ENCODE peak calls at places on chromosomes 3 and 15, in six cellular contexts. T is PC-9, C is hepatocyte, I is mammary epithelial cell, P is A673, O is fibroblast of lung. J is an unnamed sample.
A peak's percentile ranks its signal among the peaks of the same experiment; 100 is the strongest.

GRCh38 chr15:31256385-31257265 is 70.0 kb upstream of the KLF13 start:
- DNase-seq in T (no peak), O (no peak), I (no peak), P (no peak), C (no peak), J (no peak)

GRCh38 chr3:99901200-99901926 is 83.7 kb downstream of the CMSS1 start:
- DNase-seq in T (peak; percentile 55), I (peak; percentile 94), P (peak; percentile 71), C (peak; percentile 33), O (peak; percentile 87), J (peak; percentile 92)

GRCh38 chr3:12719984-12720656 is 38.9 kb downstream of the TMEM40 start:
- DNase-seq in I (peak; percentile 72), C (peak; percentile 93), T (peak; percentile 69), O (peak; percentile 77), P (peak; percentile 84), J (peak; percentile 93)

GRCh38 chr3:187799942-187800637 is 54.8 kb upstream of the BCL6 start:
- DNase-seq in C (no peak), P (no peak), O (no peak), I (no peak), T (no peak), J (peak; percentile 19)

GRCh38 chr15:87227846-87228245 is 1028.7 kb downstream of the NTRK3 start:
- DNase-seq in P (no peak), O (peak; percentile 86), T (no peak), C (no peak), I (no peak), J (no peak)

GRCh38 chr3:13880811-13881156 is 913 bp upstream of the WNT7A start:
- DNase-seq in O (no peak), I (no peak), C (peak; percentile 37), P (no peak), T (no peak), J (no peak)

GRCh38 chr3:12582730-12583129 is 25.8 kb downstream of the MKRN2 start:
- DNase-seq in O (no peak), I (no peak), T (no peak), P (no peak), C (no peak), J (no peak)

GRCh38 chr3:23377928-23378672 is 175.0 kb downstream of the UBE2E2 start:
- DNase-seq in T (no peak), I (no peak), P (no peak), C (no peak), O (no peak), J (no peak)

GRCh38 chr15:91853501-91853967 is at the start of gene SLCO3A1:
- DNase-seq in P (peak; percentile 61), C (peak; percentile 65), O (peak; percentile 57), T (peak; percentile 77), I (peak; percentile 72), J (peak; percentile 72)

GRCh38 chr3:107689355-107689754 is 166.6 kb downstream of the BBX start:
- DNase-seq in O (no peak), C (no peak), T (no peak), P (no peak), I (peak; percentile 41), J (no peak)

GRCh38 chr3:143067201-143067600 is 52.4 kb upstream of the CHST2 start:
- DNase-seq in I (no peak), P (no peak), C (no peak), O (no peak), T (no peak), J (peak; percentile 58)

GRCh38 chr15:43873651-43874050 is 46.8 kb downstream of the WDR76 start:
- DNase-seq in C (no peak), T (no peak), I (no peak), O (no peak), P (no peak), J (no peak)

GRCh38 chr3:9279959-9280358 is 30.5 kb upstream of the SRGAP3 start:
- DNase-seq in C (peak; percentile 17), T (no peak), P (no peak), I (peak; percentile 45), O (peak; percentile 66), J (peak; percentile 66)

GRCh38 chr15:100175406-100176114 is 166.2 kb downstream of the ADAMTS17 start:
- DNase-seq in C (no peak), I (no peak), P (no peak), T (no peak), O (no peak), J (no peak)

GRCh38 chr3:49255112-49255511 is 21.9 kb downstream of the C3orf62 start:
- DNase-seq in P (no peak), T (no peak), I (peak; percentile 21), O (peak; percentile 23), C (no peak), J (no peak)

GRCh38 chr3:79516795-79517194 is 251.0 kb downstream of the ROBO1 start:
- DNase-seq in I (peak; percentile 14), T (no peak), O (peak; percentile 41), P (no peak), C (no peak), J (peak; percentile 9)

GRCh38 chr3:14549256-14549931 is 9.3 kb upstream of the GRIP2 start:
- DNase-seq in O (peak; percentile 14), P (peak; percentile 52), T (no peak), I (no peak), C (no peak), J (peak; percentile 59)

GRCh38 chr3:64612916-64613526 is 74.8 kb downstream of the ADAMTS9 start:
- DNase-seq in I (no peak), T (peak; percentile 32), P (no peak), O (peak; percentile 23), C (peak; percentile 13), J (no peak)

GRCh38 chr15:66670698-66671580 is 31.1 kb upstream of the SMAD6 start:
- DNase-seq in I (peak; percentile 68), P (peak; percentile 28), C (peak; percentile 79), T (peak; percentile 80), O (no peak), J (no peak)

GRCh38 chr3:143363276-143363675 is 243.7 kb downstream of the CHST2 start:
- DNase-seq in I (peak; percentile 44), C (no peak), O (peak; percentile 82), P (no peak), T (no peak), J (no peak)

GRCh38 chr3:124256156-124256555 is 264.2 kb upstream of the ROPN1 start:
- DNase-seq in O (no peak), P (no peak), T (no peak), I (peak; percentile 30), C (no peak), J (no peak)

GRCh38 chr3:12813967-12814366 is 17.5 kb downstream of the CAND2 start:
- DNase-seq in T (no peak), C (no peak), P (no peak), I (no peak), O (no peak), J (no peak)

GRCh38 chr3:177466076-177466475 is 268.8 kb upstream of the TBL1XR1 start:
- DNase-seq in P (no peak), I (no peak), T (no peak), C (no peak), O (peak; percentile 63), J (peak; percentile 42)

GRCh38 chr3:62601238-62601856 is 228.0 kb upstream of the FEZF2 start:
- DNase-seq in P (peak; percentile 20), I (peak; percentile 81), C (no peak), T (no peak), O (peak; percentile 80), J (peak; percentile 89)

GRCh38 chr3:129060276-129061076 is at the start of gene GP9:
- DNase-seq in O (no peak), P (no peak), I (no peak), T (no peak), C (no peak), J (no peak)

GRCh38 chr3:65877160-65877559 is 161.6 kb downstream of the MAGI1 start:
- DNase-seq in C (no peak), T (no peak), O (no peak), I (peak; percentile 68), P (no peak), J (peak; percentile 61)

GRCh38 chr3:184332370-184333090 is 4.9 kb upstream of the FAM131A start:
- DNase-seq in C (no peak), I (peak; percentile 92), T (peak; percentile 67), O (peak; percentile 96), P (no peak), J (peak; percentile 95)

GRCh38 chr15:95176794-95177577 is 945.6 kb downstream of the MCTP2 start:
- DNase-seq in P (peak; percentile 12), O (no peak), I (no peak), T (no peak), C (no peak), J (no peak)
- H3K27me3 ChIP-seq in P (no peaks in the 10 kb centered on the region), O (no peaks in the 10 kb centered on the region), I (no peaks in the 10 kb centered on the region), T (no peaks in the 10 kb centered on the region), C (no peaks in the 10 kb centered on the region), J (no peaks in the 10 kb centered on the region)

GRCh38 chr3:27720899-27721716 is 1.0 kb downstream of the EOMES start:
- DNase-seq in I (peak; percentile 68), O (no peak), T (no peak), P (no peak), C (no peak), J (peak; percentile 24)
- TF ChIP-seq EZH2 in I (no peak), O (peak; percentile 95), T (no peak), P (no peak), C (no peak), J (no peak)

DNA sequence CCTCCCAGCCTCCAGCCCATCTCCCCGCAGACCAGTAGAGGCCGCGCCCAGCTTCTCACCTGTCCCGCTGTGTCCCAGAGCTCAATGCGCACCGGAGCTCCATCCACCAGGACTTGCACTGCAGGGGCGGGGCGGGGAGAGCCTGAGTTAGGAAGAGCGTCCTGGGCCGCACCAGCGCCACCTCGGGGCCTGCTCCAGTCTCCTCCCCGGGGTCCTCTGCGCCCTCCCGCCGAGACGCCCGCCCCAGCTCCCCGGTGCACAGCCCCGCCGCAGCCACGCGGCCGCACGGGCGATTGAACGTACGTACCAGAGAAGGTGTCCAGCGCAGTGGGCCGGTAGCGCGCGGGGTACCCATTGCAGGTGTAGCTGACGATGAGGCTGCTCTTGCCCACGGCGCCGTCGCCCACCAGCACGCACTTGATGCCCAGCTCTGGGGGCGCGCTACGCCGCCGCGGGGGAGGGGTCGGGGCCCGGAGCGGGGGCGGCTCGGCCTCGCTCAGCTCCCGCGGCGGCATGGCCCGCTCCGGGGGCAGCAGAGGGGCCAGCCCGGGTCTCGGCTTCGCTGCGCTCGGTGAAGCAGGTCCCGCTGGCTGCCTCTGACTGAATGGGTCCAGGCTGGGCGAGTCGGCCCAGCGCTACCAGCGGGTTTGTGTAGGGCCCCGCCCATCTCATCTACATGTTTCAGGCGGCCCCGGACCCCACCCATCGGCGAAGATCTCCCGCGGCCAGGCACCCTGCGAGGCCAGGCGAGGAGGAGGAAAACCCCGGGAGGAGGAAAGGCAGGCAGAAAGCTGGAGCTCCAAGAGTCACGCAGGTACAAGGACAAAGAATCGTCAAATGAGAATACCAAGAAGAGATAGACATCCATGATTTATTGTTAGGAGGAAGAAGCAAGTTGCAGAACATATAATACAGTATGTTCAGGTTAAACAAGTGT is at the start of gene RHOV:
- DNase-seq in T (peak; percentile 78), O (peak; percentile 53), C (peak; percentile 88), P (peak; percentile 84), I (peak; percentile 80), J (peak; percentile 69)
- H3K27ac ChIP-seq in T (peak within 1 kb of the TSS; percentile 91), O (no peak within 1 kb of the TSS), C (peak within 1 kb of the TSS; percentile 43), P (peak within 1 kb of the TSS; percentile 48), I (no peak within 1 kb of the TSS), J (no peak within 1 kb of the TSS)

DNA sequence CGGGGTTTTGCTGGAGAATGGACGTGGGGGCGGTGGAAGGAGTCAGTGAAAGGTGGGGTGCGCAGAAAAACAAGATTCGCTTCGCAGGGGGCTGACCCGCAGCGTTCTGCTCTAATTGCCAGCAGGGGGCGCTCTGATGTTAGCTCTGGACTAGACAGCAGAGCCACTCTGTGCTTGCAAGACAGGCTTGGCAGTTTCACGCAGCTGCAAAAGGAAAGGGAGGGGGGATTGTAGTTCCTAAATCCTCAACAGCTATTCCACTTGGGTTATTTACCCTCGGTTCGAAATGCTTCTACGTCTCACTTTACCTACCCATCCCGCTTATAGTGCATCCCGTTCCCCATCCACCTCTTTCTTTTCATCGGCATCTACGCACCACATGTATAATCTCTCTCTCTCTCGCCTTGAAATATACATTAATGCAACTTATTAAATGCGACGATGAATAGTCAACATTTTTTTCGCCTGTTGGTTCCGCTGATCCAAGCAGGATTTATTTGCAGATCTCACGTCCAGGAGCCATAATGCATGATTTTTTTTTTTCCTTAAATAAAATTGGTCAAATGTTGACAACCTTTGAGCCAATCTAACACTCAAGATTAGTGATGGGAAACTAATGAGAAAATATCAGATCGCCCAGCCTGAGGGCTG is 216.5 kb downstream of the MEIS2 start:
- DNase-seq in O (peak; percentile 86), T (peak; percentile 72), C (peak; percentile 94), I (peak; percentile 53), P (peak; percentile 90), J (peak; percentile 93)
- H3K27me3 ChIP-seq in O (peaks cover 51% of the 10 kb centered on the region), T (no peaks in the 10 kb centered on the region), C (peaks cover 95% of the 10 kb centered on the region), I (peaks cover 33% of the 10 kb centered on the region), P (peaks cover 58% of the 10 kb centered on the region), J (peaks cover 11% of the 10 kb centered on the region)

J was measured in GM23248.